ENCODE peak calls at places on chromosomes 13 and 19, in ten cellular contexts. T is neural progenitor cell, N is small intestine, O is aorta, D is HFF-Myc, S is tibial artery, V is right atrium auricular region, C is fibroblast of lung, U is right cardiac atrium, I is heart left ventricle. Y is an unnamed sample.

GRCh38 chr19:16677060-16677459 is 16.1 kb downstream of the TMEM38A start:
- DNase-seq in U (no peak), O (no peak), C (no peak), T (no peak), D (no peak), S (no peak), V (no peak), N (no peak), I (no peak), Y (no peak)

GRCh38 chr19:18741566-18742121 is 49.5 kb downstream of the COMP start:
- DNase-seq in O (no peak), V (peak), S (no peak), N (peak), T (no peak), D (no peak), U (peak), I (no peak), C (no peak), Y (no peak)

GRCh38 chr19:510606-511100 is 3.4 kb downstream of the TPGS1 start:
- DNase-seq in T (peak), C (peak), N (peak), O (peak), U (peak), S (peak), I (peak), V (peak), D (peak), Y (peak)

GRCh38 chr19:16001481-16002312 is 52.9 kb downstream of the OR10H4 start:
- DNase-seq in C (peak), U (no peak), I (no peak), N (peak), T (no peak), S (no peak), D (peak), O (no peak), V (peak), Y (peak)

GRCh38 chr19:58037927-58038687 is 4.3 kb downstream of the ZSCAN1 start:
- DNase-seq in U (no peak), O (no peak), D (no peak), T (peak), C (no peak), N (no peak), S (no peak), I (no peak), V (no peak), Y (no peak)

GRCh38 chr13:68375004-68375403 is 1144.9 kb upstream of the PCDH9 start:
- DNase-seq in V (no peak), T (no peak), I (no peak), O (no peak), C (no peak), D (no peak), N (no peak), S (no peak), U (no peak), Y (no peak)

GRCh38 chr19:43784981-43785808 is 4.4 kb upstream of the KCNN4 start:
- DNase-seq in S (no peak), O (peak), N (peak), D (no peak), U (peak), T (peak), I (peak), C (peak), V (peak), Y (peak)

GRCh38 chr13:24625870-24626419 is 54.3 kb upstream of the ATP12A start:
- DNase-seq in D (no peak), T (no peak), U (no peak), C (no peak), I (no peak), S (no peak), N (no peak), V (no peak), O (no peak), Y (peak)

GRCh38 chr19:31515931-31516330 is 166.7 kb upstream of the TSHZ3 start:
- DNase-seq in N (no peak), C (no peak), S (no peak), O (no peak), T (no peak), V (peak), I (no peak), U (no peak), D (no peak), Y (no peak)

GRCh38 chr13:44516771-44517170 is 59.4 kb downstream of the TSC22D1 start:
- DNase-seq in C (no peak), U (no peak), V (no peak), S (no peak), D (no peak), I (no peak), T (peak), O (no peak), N (peak), Y (no peak)

GRCh38 chr13:50126378-50127016 is 111.3 kb downstream of the KCNRG start:
- DNase-seq in U (no peak), S (no peak), V (no peak), D (no peak), O (no peak), I (no peak), T (peak), N (no peak), C (peak), Y (peak)

GRCh38 chr13:28679628-28680027 is 20.7 kb downstream of the POMP start:
- DNase-seq in I (no peak), O (no peak), U (no peak), T (no peak), S (no peak), C (peak), D (no peak), V (no peak), N (peak), Y (no peak)

GRCh38 chr19:42289556-42290041 is 12.3 kb upstream of the PRR19 start:
- DNase-seq in V (no peak), T (no peak), O (no peak), U (no peak), N (no peak), C (no peak), D (no peak), S (no peak), I (no peak), Y (no peak)

DNA sequence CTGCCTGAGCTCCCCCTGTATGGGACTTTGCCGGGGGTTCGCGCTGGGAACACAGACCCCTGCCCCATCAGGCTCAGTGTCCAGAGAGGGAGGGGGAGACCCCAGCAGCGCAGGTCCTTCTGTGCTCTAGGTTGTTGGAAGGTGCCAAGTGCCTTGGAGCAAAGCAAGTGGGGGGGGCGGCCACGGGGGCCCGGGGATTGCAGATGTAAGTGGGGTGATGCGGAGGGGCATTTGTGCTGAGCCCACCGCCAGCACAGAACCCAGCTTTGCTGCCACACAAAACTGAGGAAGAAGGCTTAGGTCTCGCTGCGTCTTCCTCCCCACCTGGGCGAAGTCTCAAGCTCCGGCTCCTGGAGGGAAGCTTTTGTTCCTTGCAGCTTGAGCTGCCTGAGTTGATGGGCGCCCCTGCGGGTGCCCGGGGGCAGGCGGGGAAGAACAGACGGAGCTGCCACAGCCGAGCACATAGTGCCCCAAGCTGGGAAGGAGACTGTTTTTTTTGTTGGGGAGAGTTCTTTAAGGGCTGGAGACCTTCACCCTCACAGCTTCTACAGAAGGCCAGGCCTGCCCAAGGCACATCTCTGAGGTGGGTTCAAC is 1.5 kb upstream of the NTN5 start:
- DNase-seq in S (no peak), T (peak), O (no peak), N (no peak), D (no peak), I (no peak), C (no peak), V (no peak), U (no peak), Y (no peak)
- H3K4me3 ChIP-seq in S (no peak), T (no peak), O (no peak), N (no peak), D (no peak), I (no peak), C (no peak), V (no peak), U (no peak), Y (no peak)

DNA sequence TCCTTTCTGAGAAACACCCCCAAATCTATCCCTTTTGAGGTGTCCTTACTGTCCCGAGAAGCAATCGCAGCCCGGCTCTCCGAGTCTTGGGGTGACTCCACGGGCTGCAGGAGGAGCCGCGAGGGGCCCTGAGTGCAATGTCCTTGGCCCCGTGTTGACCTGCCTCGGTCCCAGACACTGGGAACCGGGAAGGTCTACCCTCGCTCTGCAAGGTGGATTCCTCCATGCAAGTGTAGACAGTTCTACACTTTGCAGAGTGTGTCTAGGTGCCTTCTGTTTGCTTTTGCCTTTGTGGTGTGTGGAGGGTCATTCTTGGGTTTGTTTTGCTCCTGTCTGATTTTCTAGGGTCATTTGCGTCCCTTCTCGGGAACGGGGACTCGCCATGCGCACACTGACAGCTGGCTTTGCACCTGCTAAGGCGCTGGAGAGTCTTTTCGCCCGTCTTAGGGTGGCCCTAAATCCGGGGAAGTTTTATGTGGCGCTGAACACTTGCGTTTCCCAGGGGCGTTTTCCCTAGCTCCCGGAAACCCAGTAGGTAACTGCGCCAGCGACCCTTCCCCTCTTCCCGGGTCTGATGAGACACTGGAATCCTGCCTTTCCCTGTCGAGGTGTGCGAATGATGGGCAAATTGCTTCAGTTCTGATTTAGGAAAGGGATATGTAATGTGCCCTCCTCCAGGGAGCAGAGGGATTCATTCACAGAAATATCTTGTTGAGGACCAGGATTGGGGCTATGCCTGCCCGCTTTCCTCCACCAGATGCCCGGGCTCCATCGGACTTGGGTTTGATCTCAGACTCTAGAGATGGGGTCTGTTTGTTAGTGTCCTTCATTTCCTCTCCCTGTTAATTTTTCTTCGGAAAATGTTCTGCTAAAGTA is 755 bp downstream of the SERTM1 start:
- DNase-seq in N (no peak), C (no peak), V (no peak), S (no peak), I (no peak), T (peak), U (no peak), D (no peak), O (no peak), Y (no peak)
- H3K4me3 ChIP-seq in N (no peak), C (no peak), V (peak), S (peak), I (peak), T (peak), U (peak), D (peak), O (no peak), Y (no peak)

GRCh38 chr19:13094771-13095392 is 7.8 kb downstream of the LYL1 start:
- DNase-seq in V (no peak), C (no peak), O (peak), T (peak), S (no peak), I (no peak), U (peak), D (no peak), N (no peak), Y (no peak)
- H3K4me3 ChIP-seq in V (peak), C (no peak), O (no peak), T (peak), S (peak), I (peak), U (no peak), D (no peak), N (no peak), Y (no peak)

DNA sequence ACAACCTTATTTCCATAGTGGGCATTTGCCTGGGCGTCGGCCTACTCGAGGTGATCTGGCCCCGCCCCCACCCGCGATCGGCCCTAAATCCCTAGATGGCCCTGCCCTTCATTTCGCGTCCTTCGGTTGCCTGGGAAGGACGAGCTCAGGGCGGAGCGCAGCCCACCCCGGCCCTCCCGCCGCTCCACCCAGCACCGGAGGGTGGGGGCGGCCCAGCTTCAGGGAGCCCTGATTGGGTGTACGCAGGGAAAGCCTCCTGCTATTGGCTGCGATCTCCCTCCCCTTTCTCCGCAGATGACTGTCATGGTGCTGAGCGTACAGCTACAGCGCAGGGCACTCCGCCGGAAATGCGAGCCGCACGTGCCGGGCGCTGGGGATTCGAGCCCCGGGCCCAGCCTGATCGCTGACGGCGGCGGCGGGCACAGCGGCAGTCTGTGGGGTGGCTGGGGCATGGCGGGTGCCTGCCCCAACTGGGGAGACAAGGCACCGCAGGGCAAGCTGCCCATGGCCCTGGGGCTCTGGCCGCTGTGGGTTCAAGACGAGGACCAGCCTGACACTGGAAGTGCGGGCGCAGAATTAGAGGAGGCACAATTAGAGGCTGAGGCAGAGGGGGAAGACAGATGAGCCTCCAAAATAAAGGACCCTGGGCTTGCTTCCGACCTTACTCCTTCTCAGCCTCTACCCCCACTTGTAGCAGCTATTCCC is 4.3 kb downstream of the CD37 start:
- DNase-seq in C (peak), V (peak), O (peak), T (peak), N (peak), D (peak), U (peak), I (peak), S (peak), Y (peak)
- H3K4me3 ChIP-seq in C (peak), V (peak), O (peak), T (peak), N (peak), D (no peak), U (peak), I (peak), S (peak), Y (peak)

DNA sequence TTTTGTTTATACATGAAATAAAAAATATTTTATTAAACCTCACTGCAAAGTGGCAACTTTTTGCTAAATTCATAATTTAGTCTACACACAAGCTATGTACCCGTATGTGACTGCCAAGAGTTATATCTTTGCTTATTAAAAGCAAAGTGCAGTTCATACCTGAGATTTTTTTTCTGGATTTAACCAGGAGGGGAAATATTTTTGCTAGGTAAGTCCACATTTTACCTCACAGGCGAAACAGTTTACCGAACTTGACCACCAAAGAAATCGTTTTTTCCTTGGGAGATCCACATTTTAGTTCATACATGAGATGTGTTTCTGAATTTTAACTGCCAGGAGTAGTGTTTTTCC is 12.2 kb upstream of the JSRP1 start:
- DNase-seq in N (no peak), S (no peak), T (no peak), D (no peak), V (no peak), U (no peak), C (no peak), I (no peak), O (no peak), Y (no peak)
- H3K4me3 ChIP-seq in N (no peak), S (peak), T (peak), D (peak), V (peak), U (no peak), C (no peak), I (peak), O (no peak), Y (peak)